ENCODE peak calls at places on chromosomes 7 and 10, in six cellular contexts. X is psoas muscle, U is cardiac muscle cell, B is PC-3, O is lower leg skin, F is foreskin fibroblast. L is an unnamed sample.

GRCh38 chr7:55545496-55545895 is 26.8 kb downstream of the VOPP1 start:
- DNase-seq in X (no peak), U (no peak), B (peak; percentile 82), O (no peak), F (peak; percentile 48), L (no peak)

GRCh38 chr10:24533981-24534380 is 189.7 kb downstream of the ARHGAP21 start:
- DNase-seq in X (no peak), U (no peak), B (no peak), O (no peak), F (no peak), L (no peak)

GRCh38 chr7:129225206-129225930 is 538 bp downstream of the AHCYL2 start:
- DNase-seq in X (peak; percentile 77), U (peak; percentile 74), B (peak; percentile 41), O (peak; percentile 33), F (peak; percentile 25), L (peak; percentile 39)

GRCh38 chr10:24882047-24882698 is 70.2 kb downstream of the PRTFDC1 start:
- DNase-seq in X (no peak), U (no peak), B (no peak), O (peak; percentile 30), F (no peak), L (no peak)

GRCh38 chr10:132507467-132507955 is 30.1 kb upstream of the INPP5A start:
- DNase-seq in X (no peak), U (no peak), B (no peak), O (no peak), F (no peak), L (no peak)

GRCh38 chr7:138089080-138089901 is 13.0 kb downstream of the AKR1D1 start:
- DNase-seq in X (no peak), U (no peak), B (peak; percentile 77), O (no peak), F (no peak), L (no peak)

GRCh38 chr7:26426096-26426495 is 134.4 kb downstream of the SNX10 start:
- DNase-seq in X (no peak), U (no peak), B (no peak), O (no peak), F (no peak), L (no peak)

GRCh38 chr7:99791021-99791420 is 7.0 kb upstream of the CYP3A4 start:
- DNase-seq in X (no peak), U (no peak), B (peak; percentile 23), O (no peak), F (peak; percentile 74), L (no peak)

GRCh38 chr10:11547111-11547625 is 64.3 kb downstream of the USP6NL start:
- DNase-seq in X (no peak), U (no peak), B (peak; percentile 6), O (no peak), F (peak; percentile 62), L (no peak)

GRCh38 chr10:124559372-124560132 is 97.9 kb downstream of the LHPP start:
- DNase-seq in X (peak; percentile 46), U (no peak), B (no peak), O (no peak), F (no peak), L (no peak)

GRCh38 chr7:90345548-90346319 is 782 bp upstream of the GTPBP10 start:
- DNase-seq in X (no peak), U (peak; percentile 40), B (peak; percentile 37), O (no peak), F (peak; percentile 31), L (no peak)

GRCh38 chr10:100645111-100645510 is 100.3 kb upstream of the PAX2 start:
- DNase-seq in X (no peak), U (no peak), B (no peak), O (no peak), F (no peak), L (no peak)

GRCh38 chr10:119377905-119378736 is 164.4 kb downstream of the RGS10 start:
- DNase-seq in X (no peak), U (no peak), B (no peak), O (no peak), F (no peak), L (no peak)

GRCh38 chr7:136677456-136678365 is 190.7 kb upstream of the CHRM2 start:
- DNase-seq in X (no peak), U (no peak), B (peak; percentile 69), O (no peak), F (no peak), L (peak; percentile 40)

GRCh38 chr7:44489955-44490350 is 505 bp downstream of the NUDCD3 start:
- DNase-seq in X (no peak), U (no peak), B (peak; percentile 46), O (no peak), F (peak; percentile 45), L (peak; percentile 2)

GRCh38 chr10:77111611-77112550 is 525.7 kb downstream of the KCNMA1 start:
- DNase-seq in X (no peak), U (peak; percentile 62), B (peak; percentile 99), O (no peak), F (peak; percentile 65), L (peak; percentile 37)

GRCh38 chr10:7412482-7413251 is 1.8 kb upstream of the SFMBT2 start:
- DNase-seq in X (peak; percentile 83), U (peak; percentile 71), B (no peak), O (no peak), F (no peak), L (peak; percentile 50)

GRCh38 chr10:72081772-72082590 is 6.4 kb downstream of the SPOCK2 start:
- DNase-seq in X (peak; percentile 27), U (no peak), B (peak; percentile 90), O (no peak), F (no peak), L (no peak)

DNA sequence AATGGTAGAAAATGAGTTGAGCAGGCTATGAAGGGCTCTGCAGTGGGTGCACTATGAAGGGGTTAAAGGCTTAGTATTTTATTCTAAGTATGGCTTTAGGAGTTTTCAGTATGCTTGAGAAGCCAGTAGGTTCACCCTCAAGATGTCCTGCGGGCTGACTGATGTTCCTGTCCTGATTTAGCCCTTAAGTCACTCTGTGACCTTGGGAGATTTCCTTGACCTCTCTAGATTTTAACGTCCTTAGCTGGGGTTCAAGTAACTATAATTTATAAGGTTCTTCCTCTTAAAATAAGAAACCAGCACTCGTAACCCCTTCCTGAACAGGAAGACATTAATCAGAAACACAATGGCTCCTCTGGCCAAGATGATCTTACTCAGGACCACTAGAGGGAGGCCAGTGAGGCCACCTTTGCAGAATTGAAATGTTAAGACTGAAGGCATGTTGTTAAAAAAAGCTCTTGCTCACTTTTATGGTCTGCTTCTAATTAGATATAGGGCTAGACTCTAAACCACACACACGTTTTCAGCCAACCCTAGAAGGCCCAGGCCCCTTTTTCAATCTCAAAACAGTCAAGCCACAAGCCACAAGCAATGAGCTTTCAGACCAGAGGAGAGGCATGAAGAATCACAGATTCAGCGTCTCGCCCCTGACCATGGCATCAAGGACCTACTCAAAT is 42.0 kb downstream of the CDK1 start:
- DNase-seq in X (no peak), U (peak; percentile 15), B (peak; percentile 49), O (no peak), F (peak; percentile 56), L (no peak)
- TF ChIP-seq CTCF in X (peak; percentile 45), U (peak; percentile 48), B (peak; percentile 73), O (no peak), F (peak; percentile 73), L (peak; percentile 36)

GRCh38 chr10:98388086-98388655 is 26.8 kb downstream of the PYROXD2 start:
- DNase-seq in X (no peak), U (no peak), B (no peak), O (no peak), F (no peak), L (no peak)
- TF ChIP-seq CTCF in X (no peak), U (no peak), B (no peak), O (no peak), F (no peak), L (no peak)

DNA sequence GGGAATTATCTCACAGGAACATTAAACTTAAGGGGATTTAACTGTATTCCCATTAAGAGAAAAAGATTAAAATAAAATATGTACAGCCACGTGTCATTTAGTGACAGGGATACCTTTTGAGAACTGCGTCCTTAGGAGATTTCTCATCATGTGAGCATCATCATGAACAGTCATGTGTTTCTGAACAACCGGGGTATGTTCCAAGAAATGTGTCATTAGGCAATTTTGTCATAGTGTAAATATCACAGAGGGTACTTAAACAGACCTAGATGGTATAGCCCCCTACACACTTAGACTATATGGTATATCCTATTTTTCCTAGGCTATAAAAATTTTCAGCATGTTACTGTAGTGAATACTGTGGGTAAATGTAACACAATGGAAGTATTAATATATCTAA is 840.3 kb downstream of the CNTNAP2 start:
- DNase-seq in X (no peak), U (no peak), B (peak; percentile 56), O (no peak), F (no peak), L (no peak)
- TF ChIP-seq CTCF in X (no peak), U (no peak), B (no peak), O (no peak), F (no peak), L (no peak)

GRCh38 chr10:44962870-44963738 is 3.5 kb downstream of the RASSF4 start:
- DNase-seq in X (peak; percentile 85), U (peak; percentile 45), B (no peak), O (no peak), F (no peak), L (no peak)

GRCh38 chr10:44965104-44965503 is 5.5 kb downstream of the RASSF4 start:
- DNase-seq in X (no peak), U (no peak), B (no peak), O (no peak), F (no peak), L (no peak)

GRCh38 chr10:44965651-44966097 is 6.1 kb downstream of the RASSF4 start:
- DNase-seq in X (peak; percentile 78), U (peak; percentile 73), B (no peak), O (no peak), F (no peak), L (no peak)

GRCh38 chr10:44961931-44962750 is 2.5 kb downstream of the RASSF4 start:
- DNase-seq in X (no peak), U (no peak), B (no peak), O (no peak), F (no peak), L (no peak)

DNA sequence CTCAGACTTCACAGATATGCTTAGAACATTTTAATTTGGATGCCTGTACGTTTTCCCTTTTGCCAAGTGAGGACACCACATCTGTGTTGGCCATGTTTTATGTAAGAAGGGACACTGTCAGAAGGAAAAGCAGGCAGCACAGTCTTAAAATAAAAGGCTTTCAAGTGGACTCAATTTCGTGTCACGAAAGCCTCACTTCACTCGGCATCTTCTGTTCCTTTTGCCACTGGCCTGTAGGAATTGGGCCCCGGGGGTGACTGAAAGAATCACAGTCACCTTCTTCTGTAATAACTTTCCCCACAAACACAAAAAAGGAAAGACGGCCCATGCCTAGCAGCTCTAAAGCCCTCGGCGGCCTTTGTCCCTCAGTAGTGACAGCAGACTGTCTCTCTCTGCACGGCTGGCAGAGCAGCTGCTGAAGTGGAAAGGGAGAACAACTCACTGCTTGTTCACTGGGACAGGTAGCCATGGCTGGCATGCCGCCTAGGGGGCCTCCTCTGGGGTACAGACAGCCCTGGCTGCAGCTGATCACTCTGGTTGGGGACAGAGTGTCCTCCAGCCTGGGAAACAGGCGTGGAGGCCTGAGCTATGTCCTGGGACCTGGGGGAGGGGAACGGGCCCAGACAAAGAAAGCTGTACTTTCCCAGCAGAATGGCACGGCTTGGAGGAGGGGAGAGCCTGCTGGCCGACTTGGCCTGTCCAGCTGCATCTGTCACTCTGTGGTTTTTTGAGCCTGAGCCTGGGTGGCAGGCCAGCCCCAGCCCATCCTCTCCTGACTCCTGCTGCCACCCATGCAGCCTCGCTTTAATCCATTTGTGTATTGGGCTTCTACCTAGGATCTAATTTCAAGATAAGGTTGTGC is 4.4 kb downstream of the RASSF4 start:
- DNase-seq in X (peak; percentile 95), U (peak; percentile 68), B (no peak), O (no peak), F (no peak), L (peak; percentile 67)
- TF ChIP-seq CTCF in X (no peak), U (peak; percentile 0), B (peak; percentile 10), O (no peak), F (no peak), L (peak; percentile 21)

L was measured in neural crest cell.